ENCODE peak calls at places on chromosomes 4 and X, in five cellular contexts. H is H1, C is substantia nigra, K is endothelial cell of umbilical vein, F is transverse colon. S is an unnamed sample.

GRCh38 chr4:107472265-107472948 is 247.6 kb downstream of the PAPSS1 start:
- DNase-seq in H (no peak), C (no peak), K (no peak), F (no peak), S (no peak)

GRCh38 chr4:3291969-3292570 is 751 bp upstream of the RGS12 start:
- DNase-seq in H (no peak), C (peak), K (no peak), F (peak), S (peak)

GRCh38 chrX:140467211-140467610 is 37.7 kb downstream of the SOX3 start:
- DNase-seq in H (no peak), C (no peak), K (no peak), F (no peak), S (no peak)

GRCh38 chr4:85370400-85371032 is 104.4 kb upstream of the ARHGAP24 start:
- DNase-seq in H (peak), C (peak), K (peak), F (peak), S (no peak)

GRCh38 chr4:77454858-77455257 is 150.8 kb upstream of the CXCL13 start:
- DNase-seq in H (no peak), C (no peak), K (peak), F (no peak), S (no peak)

GRCh38 chrX:150155396-150156048 is 207.6 kb upstream of the MAMLD1 start:
- DNase-seq in H (no peak), C (no peak), K (peak), F (peak), S (no peak)

GRCh38 chr4:39235701-39236100 is 53.4 kb downstream of the WDR19 start:
- DNase-seq in H (no peak), C (no peak), K (no peak), F (no peak), S (no peak)

GRCh38 chrX:39513836-39514235 is 583.9 kb downstream of the BCOR start:
- DNase-seq in H (no peak), C (no peak), K (no peak), F (no peak), S (no peak)

GRCh38 chrX:153688900-153689590 is 1.3 kb downstream of the SLC6A8 start:
- DNase-seq in H (no peak), C (peak), K (peak), F (no peak), S (peak)

GRCh38 chr4:89253935-89254334 is 53.7 kb downstream of the GPRIN3 start:
- DNase-seq in H (no peak), C (no peak), K (no peak), F (no peak), S (no peak)

GRCh38 chrX:129523076-129524055 is at the start of gene SMARCA1:
- DNase-seq in H (no peak), C (peak), K (peak), F (peak), S (peak)

GRCh38 chrX:10064736-10065135 is 92.0 kb upstream of the CLCN4 start:
- DNase-seq in H (no peak), C (no peak), K (no peak), F (no peak), S (no peak)

GRCh38 chrX:72396117-72396516 is 90.4 kb upstream of the CITED1 start:
- DNase-seq in H (no peak), C (no peak), K (peak), F (no peak), S (no peak)

GRCh38 chr4:185585211-185585610 is 49.9 kb upstream of the PDLIM3 start:
- DNase-seq in H (no peak), C (no peak), K (no peak), F (no peak), S (no peak)

GRCh38 chrX:10414872-10415703 is 205.3 kb downstream of the MID1 start:
- DNase-seq in H (no peak), C (no peak), K (no peak), F (no peak), S (no peak)

GRCh38 chrX:70352473-70352872 is 62.6 kb downstream of the KIF4A start:
- DNase-seq in H (no peak), C (no peak), K (no peak), F (no peak), S (no peak)

GRCh38 chrX:119492463-119492862 is 24.2 kb downstream of the SLC25A5 start:
- DNase-seq in H (no peak), C (no peak), K (no peak), F (no peak), S (peak)

GRCh38 chrX:52270453-52271116 is 85.9 kb downstream of the MAGED4 start:
- DNase-seq in H (no peak), C (no peak), K (no peak), F (no peak), S (no peak)

GRCh38 chrX:105822138-105823091 is at the start of gene NRK:
- DNase-seq in H (no peak), C (no peak), K (peak), F (no peak), S (no peak)
- H3K27ac ChIP-seq in H (no peak), C (no peak), K (no peak), F (no peak), S (no peak)

DNA sequence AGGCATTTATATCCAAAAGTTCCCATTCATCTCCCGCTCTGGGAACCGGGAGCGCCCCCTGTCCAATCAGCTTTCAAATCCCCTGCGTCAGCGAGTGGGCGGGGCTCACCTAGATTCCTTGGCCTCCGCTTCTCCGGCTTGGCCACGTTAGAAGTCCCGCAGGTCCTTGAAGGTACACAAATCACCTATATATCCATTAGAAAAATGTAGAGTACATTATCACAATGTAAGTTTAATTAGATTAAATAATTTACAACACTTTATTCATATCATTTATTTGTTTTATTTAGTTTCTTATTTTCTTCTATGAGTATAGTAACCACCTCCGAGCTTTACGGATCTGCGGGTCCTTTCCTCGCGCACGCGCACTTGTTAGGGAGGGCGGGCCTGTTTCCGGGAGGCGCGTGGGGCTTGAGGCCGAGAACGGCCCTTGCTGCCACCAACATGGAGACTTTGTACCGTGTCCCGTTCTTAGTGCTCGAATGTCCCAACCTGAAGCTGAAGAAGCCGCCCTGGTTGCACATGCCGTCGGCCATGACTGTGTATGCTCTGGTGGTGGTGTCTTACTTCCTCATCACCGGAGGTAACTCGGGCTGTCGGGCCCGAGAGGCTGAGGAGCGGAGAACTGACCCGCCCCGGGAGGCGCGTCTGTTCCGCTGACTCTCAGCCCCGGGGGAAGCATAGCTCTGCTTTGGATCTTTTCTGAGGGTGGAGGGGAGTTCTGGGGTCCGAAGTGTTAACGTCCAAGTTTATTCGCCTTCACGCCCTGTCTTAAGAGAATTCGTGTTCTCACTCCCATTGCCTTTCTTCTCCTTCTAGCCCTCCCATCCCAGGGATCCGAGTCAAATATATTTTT is at the start of gene OSTC:
- DNase-seq in H (peak), C (peak), K (peak), F (peak), S (peak)
- H3K27ac ChIP-seq in H (peak), C (peak), K (peak), F (peak), S (peak)

GRCh38 chr4:74167585-74167984 is 9.7 kb downstream of the MTHFD2L start:
- DNase-seq in H (no peak), C (no peak), K (no peak), F (no peak), S (no peak)

GRCh38 chr4:74161676-74162450 is 3.9 kb downstream of the MTHFD2L start:
- DNase-seq in H (no peak), C (no peak), K (no peak), F (no peak), S (no peak)

GRCh38 chr4:74168841-74169240 is 10.9 kb downstream of the MTHFD2L start:
- DNase-seq in H (no peak), C (no peak), K (no peak), F (no peak), S (no peak)

GRCh38 chr4:74166135-74166534 is 8.2 kb downstream of the MTHFD2L start:
- DNase-seq in H (no peak), C (no peak), K (no peak), F (no peak), S (no peak)

DNA sequence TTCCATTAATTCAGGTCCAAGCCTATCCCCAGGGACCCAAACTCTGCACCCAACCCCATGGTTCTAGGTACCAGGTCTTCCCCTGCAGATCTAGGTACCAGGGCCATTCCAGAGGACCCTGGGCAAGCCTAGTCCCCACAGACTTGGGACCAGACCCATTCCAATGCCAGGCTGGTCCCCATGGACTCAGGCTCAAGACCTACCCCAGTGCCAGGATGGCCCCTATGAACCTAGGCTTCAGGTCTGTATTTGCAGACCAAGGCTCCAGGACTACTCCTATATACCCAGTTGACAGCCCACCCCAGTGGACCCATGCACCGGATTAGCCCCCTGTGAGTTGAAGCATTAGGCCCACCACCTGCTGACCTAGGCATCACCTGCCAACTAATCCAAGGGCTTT is 8.9 kb downstream of the MTHFD2L start:
- DNase-seq in H (no peak), C (no peak), K (no peak), F (no peak), S (no peak)
- H3K27ac ChIP-seq in H (no peak), C (no peak), K (no peak), F (no peak), S (no peak)

DNA sequence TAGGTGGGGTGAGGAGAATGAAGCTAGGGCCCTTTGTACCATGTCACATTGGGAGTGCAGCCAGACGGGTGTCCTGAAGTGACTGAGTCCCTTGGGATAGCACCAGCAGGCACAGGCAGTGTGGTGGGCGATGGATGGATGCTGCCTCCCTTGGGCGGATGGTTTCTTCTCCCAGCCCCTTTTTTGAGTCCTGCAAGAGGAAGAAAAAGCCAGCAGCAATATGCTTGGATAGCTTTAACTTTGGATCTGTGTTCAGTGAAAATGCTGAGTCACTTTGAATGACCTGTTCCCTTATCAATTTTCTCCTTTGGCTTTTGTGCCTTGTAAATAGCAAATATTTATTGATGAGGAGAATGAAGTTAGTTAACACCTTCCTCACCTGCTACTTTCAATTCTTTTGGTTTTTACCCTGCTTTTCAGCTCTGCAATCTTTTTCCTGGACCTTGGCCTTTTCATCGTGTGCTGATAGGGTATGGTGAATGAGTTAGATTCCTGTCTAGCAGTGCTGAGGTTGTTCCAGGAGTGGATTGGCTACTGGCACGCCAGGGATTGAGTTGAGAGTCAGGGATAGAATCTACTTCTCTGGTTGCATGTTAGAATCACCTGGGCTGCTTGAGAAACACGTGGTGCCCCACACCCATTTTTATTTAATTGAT is 10.2 kb downstream of the DCUN1D4 start:
- DNase-seq in H (no peak), C (no peak), K (peak), F (peak), S (no peak)
- H3K27ac ChIP-seq in H (peak), C (peak), K (no peak), F (peak), S (no peak)

GRCh38 chrX:133847595-133847994 is 137.8 kb downstream of the GPC3 start:
- DNase-seq in H (no peak), C (no peak), K (no peak), F (no peak), S (no peak)
- H3K27ac ChIP-seq in H (no peak), C (no peak), K (no peak), F (no peak), S (no peak)

DNA sequence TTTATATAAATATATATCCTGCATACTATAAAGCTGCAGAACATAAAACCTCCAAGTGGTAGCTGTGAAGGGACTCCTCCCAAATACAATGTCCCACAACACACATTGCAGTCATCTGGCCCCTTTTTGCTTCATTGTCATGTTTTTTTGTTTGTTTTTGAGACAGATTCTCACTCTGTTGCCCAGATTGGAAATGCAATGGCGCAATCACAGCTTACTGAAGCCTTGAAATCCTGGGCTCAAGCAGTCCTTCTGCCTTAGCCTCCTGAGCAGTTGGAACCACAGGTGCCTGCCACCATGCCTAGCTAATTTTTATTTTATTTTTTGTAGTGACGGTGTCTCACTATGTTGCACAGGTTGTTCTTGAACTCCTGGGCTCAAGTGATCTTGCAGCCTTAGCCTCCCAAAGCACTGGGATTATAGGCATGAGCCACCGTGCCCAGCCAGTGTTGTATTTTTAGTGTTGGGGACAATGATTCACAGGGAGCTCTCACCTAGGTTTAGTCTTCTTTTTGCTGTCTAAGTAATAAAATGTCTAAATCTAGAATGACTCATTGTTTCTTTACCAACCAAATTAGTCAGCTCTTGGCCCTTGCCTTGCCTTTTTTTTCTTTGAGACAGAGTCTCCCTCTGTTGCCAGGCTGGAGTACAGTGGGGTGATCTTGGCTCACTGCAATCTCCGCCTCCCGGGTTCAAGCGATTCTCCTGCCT is 24.0 kb upstream of the XIAP start:
- DNase-seq in H (no peak), C (no peak), K (peak), F (peak), S (no peak)
- H3K27ac ChIP-seq in H (no peak), C (no peak), K (no peak), F (peak), S (no peak)

DNA sequence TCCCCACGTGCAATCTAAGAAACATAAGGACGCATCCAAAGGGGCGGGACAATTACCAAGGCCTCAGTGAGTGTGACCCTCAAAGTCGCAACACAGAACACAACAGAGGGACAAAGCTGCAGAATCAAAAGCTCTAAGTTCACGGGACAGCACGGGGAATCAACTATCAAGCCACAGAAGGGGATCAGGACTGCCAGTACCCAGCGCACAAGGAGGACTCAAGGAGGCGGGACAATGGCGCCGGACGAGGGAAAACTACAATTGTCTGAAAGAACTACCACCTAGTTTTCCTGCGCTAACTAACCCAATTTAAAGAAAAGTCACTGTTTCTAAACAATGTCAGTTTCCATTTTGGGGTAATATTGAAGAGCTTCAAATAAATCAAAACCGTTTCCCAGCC is 1.3 kb downstream of the FAM53A start:
- DNase-seq in H (no peak), C (no peak), K (no peak), F (no peak), S (no peak)
- H3K27ac ChIP-seq in H (no peak), C (peak), K (no peak), F (peak), S (no peak)